ENCODE peak calls at places on chromosomes 6 and 20, in seven cellular contexts. T, D, A, W, Z, L and V are unnamed samples.

GRCh38 chr6:105282801-105283585 is 103.2 kb upstream of the POPDC3 start:
- DNase-seq in A (no peak), L (no peak), Z (no peak), T (no peak), D (no peak), W (no peak), V (no peak)

GRCh38 chr20:62495798-62496325 is 20.1 kb upstream of the GATA5 start:
- DNase-seq in A (no peak), D (no peak), W (no peak), Z (peak), L (no peak), T (no peak), V (no peak)

GRCh38 chr6:145087034-145087433 is 648.3 kb downstream of the EPM2A start:
- DNase-seq in A (no peak), Z (no peak), L (no peak), W (peak), D (peak), T (no peak), V (no peak)

GRCh38 chr6:37306624-37307222 is 47.1 kb upstream of the RNF8 start:
- DNase-seq in Z (no peak), A (peak), W (no peak), L (no peak), T (no peak), D (no peak), V (no peak)

GRCh38 chr20:17612287-17612974 is 42.6 kb downstream of the DSTN start:
- DNase-seq in A (no peak), W (peak), T (no peak), L (no peak), D (peak), Z (peak), V (peak)

GRCh38 chr6:157563611-157564284 is 182.8 kb downstream of the ZDHHC14 start:
- DNase-seq in W (no peak), A (no peak), T (no peak), L (no peak), D (no peak), Z (no peak), V (no peak)

GRCh38 chr20:50121858-50122271 is 8.9 kb upstream of the UBE2V1 start:
- DNase-seq in Z (no peak), A (no peak), W (peak), T (no peak), L (no peak), D (peak), V (no peak)

GRCh38 chr6:42315991-42316378 is 98.3 kb upstream of the MRPS10 start:
- DNase-seq in D (peak), T (no peak), Z (no peak), L (no peak), W (peak), A (no peak), V (peak)

GRCh38 chr20:38926934-38927616 is 858 bp downstream of the FAM83D start:
- DNase-seq in Z (no peak), D (peak), A (peak), T (peak), W (peak), L (no peak), V (no peak)

GRCh38 chr20:50681359-50682064 is 9.8 kb downstream of the RIPOR3 start:
- DNase-seq in Z (peak), L (no peak), D (no peak), T (no peak), W (no peak), A (no peak), V (no peak)

GRCh38 chr20:64131406-64131805 is 24.0 kb upstream of the NPBWR2 start:
- DNase-seq in Z (peak), A (peak), W (peak), D (peak), L (no peak), T (no peak), V (no peak)

GRCh38 chr6:125124250-125124777 is 29.3 kb upstream of the TPD52L1 start:
- DNase-seq in L (no peak), T (no peak), W (peak), D (no peak), Z (no peak), A (no peak), V (no peak)

GRCh38 chr6:98947411-98948292 is at the start of gene FBXL4:
- DNase-seq in A (peak), Z (peak), L (peak), D (peak), T (peak), W (peak), V (peak)

GRCh38 chr6:71410681-71411080 is 122.1 kb downstream of the OGFRL1 start:
- DNase-seq in A (no peak), L (no peak), D (no peak), Z (no peak), T (no peak), W (peak), V (peak)

GRCh38 chr6:104955927-104956662 is 812 bp upstream of the LIN28B start:
- DNase-seq in Z (no peak), T (no peak), D (no peak), A (no peak), L (no peak), W (no peak), V (no peak)

GRCh38 chr6:35583893-35584688 is 71.4 kb upstream of the TULP1 start:
- DNase-seq in L (peak), D (peak), Z (peak), T (no peak), W (peak), A (peak), V (no peak)

GRCh38 chr6:44674226-44675155 is 287.0 kb downstream of the CDC5L start:
- DNase-seq in Z (no peak), L (no peak), T (no peak), D (no peak), W (no peak), A (no peak), V (no peak)

GRCh38 chr6:128238248-128238647 is 282.2 kb downstream of the PTPRK start:
- DNase-seq in A (peak), D (no peak), W (no peak), T (no peak), L (no peak), Z (no peak), V (no peak)

GRCh38 chr6:158713469-158713868 is 63.6 kb downstream of the SYTL3 start:
- DNase-seq in T (no peak), W (no peak), L (no peak), A (no peak), D (no peak), Z (no peak), V (no peak)

GRCh38 chr20:38764563-38765355 is 16.5 kb downstream of the ACTR5 start:
- DNase-seq in D (peak), L (peak), T (no peak), A (no peak), W (peak), Z (peak), V (peak)